ENCODE peak calls at places on chromosome 19, in five cellular contexts. H, F, J, C and P are unnamed samples. For H3K9me3, the result is how much of the 10 kb centered on the place peaks cover.

GRCh38 chr19:48290341-48290922 is 20.6 kb downstream of the ZNF114 start:
- DNase-seq in C (peak), J (peak), H (peak), F (peak), P (peak)

GRCh38 chr19:6611441-6611852 is 20.5 kb upstream of the CD70 start:
- DNase-seq in C (no peak), H (no peak), J (no peak), F (no peak), P (no peak)

GRCh38 chr19:53659292-53659691 is 27.5 kb downstream of the DPRX start:
- DNase-seq in H (no peak), J (peak), C (peak), F (peak), P (no peak)

GRCh38 chr19:17775991-17776803 is 18.7 kb upstream of the B3GNT3 start:
- DNase-seq in C (no peak), F (no peak), J (no peak), H (peak), P (no peak)

GRCh38 chr19:50964266-50964665 is 5.1 kb downstream of the KLK6 start:
- DNase-seq in J (no peak), F (no peak), H (no peak), C (no peak), P (no peak)

GRCh38 chr19:19662344-19662743 is 1.1 kb downstream of the ATP13A1 start:
- DNase-seq in H (no peak), C (no peak), J (no peak), F (no peak), P (no peak)

GRCh38 chr19:55173717-55174409 is 6.2 kb downstream of the SYT5 start:
- DNase-seq in F (peak), J (no peak), H (peak), C (no peak), P (peak)

GRCh38 chr19:51125421-51126075 is 842 bp downstream of the SIGLEC9 start:
- DNase-seq in C (no peak), J (no peak), F (no peak), H (no peak), P (no peak)

GRCh38 chr19:11693505-11694499 is 44.9 kb downstream of the ZNF823 start:
- DNase-seq in H (peak), F (peak), C (peak), J (peak), P (no peak)

GRCh38 chr19:17075860-17076538 is 422 bp downstream of the MYO9B start:
- DNase-seq in F (no peak), C (no peak), J (no peak), H (peak), P (no peak)

GRCh38 chr19:37309834-37310575 is 60.9 kb upstream of the ZNF527 start:
- DNase-seq in H (no peak), C (no peak), F (no peak), J (no peak), P (no peak)

GRCh38 chr19:40521276-40521675 is 54.5 kb downstream of the SPTBN4 start:
- DNase-seq in H (peak), C (no peak), F (no peak), J (no peak), P (no peak)

GRCh38 chr19:45591004-45591637 is 6.5 kb upstream of the OPA3 start:
- DNase-seq in C (no peak), F (peak), H (peak), J (peak), P (no peak)

GRCh38 chr19:39833160-39833463 is 850 bp downstream of the DYRK1B start:
- DNase-seq in H (no peak), F (no peak), C (no peak), J (no peak), P (no peak)

GRCh38 chr19:48668332-48668731 is 4.5 kb downstream of the NTN5 start:
- DNase-seq in H (no peak), C (no peak), J (no peak), F (no peak), P (no peak)

GRCh38 chr19:22634450-22634827 is 315 bp downstream of the ZNF492 start:
- DNase-seq in J (no peak), F (no peak), C (no peak), H (no peak), P (no peak)

GRCh38 chr19:11381535-11382369 is 2.4 kb downstream of the EPOR start:
- DNase-seq in C (no peak), F (peak), H (peak), J (peak), P (peak)

GRCh38 chr19:27780367-27781065 is 1432.4 kb downstream of the UQCRFS1 start:
- DNase-seq in J (no peak), H (no peak), F (no peak), C (no peak), P (no peak)

GRCh38 chr19:32022044-32022945 is 323.1 kb upstream of the ZNF507 start:
- DNase-seq in H (no peak), F (no peak), J (no peak), C (no peak), P (no peak)

GRCh38 chr19:51712461-51713081 is 11.2 kb downstream of the HAS1 start:
- DNase-seq in H (peak), C (peak), J (peak), F (peak), P (no peak)

GRCh38 chr19:48568345-48568886 is 16.4 kb downstream of the SULT2B1 start:
- DNase-seq in C (no peak), F (peak), J (peak), H (peak), P (no peak)

GRCh38 chr19:32870154-32870573 is 597 bp upstream of the SLC7A9 start:
- DNase-seq in C (no peak), H (no peak), F (peak), J (peak), P (no peak)

GRCh38 chr19:51025809-51026553 is 435 bp downstream of the KLK11 start:
- DNase-seq in J (no peak), H (no peak), C (no peak), F (no peak), P (no peak)

GRCh38 chr19:10079031-10079453 is 7.1 kb upstream of the SHFL start:
- DNase-seq in F (no peak), J (no peak), H (no peak), C (no peak), P (no peak)

GRCh38 chr19:4730740-4731171 is 7.1 kb upstream of the DPP9 start:
- DNase-seq in H (no peak), F (peak), J (no peak), C (no peak), P (no peak)

GRCh38 chr19:41408256-41408655 is 10.6 kb downstream of the BCKDHA start:
- DNase-seq in C (no peak), H (no peak), J (no peak), F (peak), P (no peak)

GRCh38 chr19:6056282-6056741 is 54.0 kb downstream of the RFX2 start:
- DNase-seq in J (peak), C (no peak), H (no peak), F (no peak), P (no peak)

GRCh38 chr19:5586300-5587070 is 18.7 kb upstream of the TINCR start:
- DNase-seq in F (no peak), C (no peak), H (no peak), J (no peak), P (no peak)

GRCh38 chr19:52991021-52991420 is 22.7 kb upstream of the ERVV-1 start:
- DNase-seq in J (peak), F (no peak), C (no peak), H (no peak), P (no peak)

GRCh38 chr19:16018106-16018755 is 58.1 kb upstream of the TPM4 start:
- DNase-seq in F (no peak), C (no peak), J (no peak), H (no peak), P (no peak)

GRCh38 chr19:2887391-2887914 is 13.3 kb upstream of the ZNF57 start:
- DNase-seq in J (peak), H (peak), C (no peak), F (peak), P (no peak)

GRCh38 chr19:35225951-35226350 is 2.6 kb downstream of the FAM187B start:
- DNase-seq in F (no peak), C (no peak), J (no peak), H (no peak), P (no peak)
- H3K4ac ChIP-seq in F (no peak), C (no peak), J (no peak), H (no peak), P (no peak)

DNA sequence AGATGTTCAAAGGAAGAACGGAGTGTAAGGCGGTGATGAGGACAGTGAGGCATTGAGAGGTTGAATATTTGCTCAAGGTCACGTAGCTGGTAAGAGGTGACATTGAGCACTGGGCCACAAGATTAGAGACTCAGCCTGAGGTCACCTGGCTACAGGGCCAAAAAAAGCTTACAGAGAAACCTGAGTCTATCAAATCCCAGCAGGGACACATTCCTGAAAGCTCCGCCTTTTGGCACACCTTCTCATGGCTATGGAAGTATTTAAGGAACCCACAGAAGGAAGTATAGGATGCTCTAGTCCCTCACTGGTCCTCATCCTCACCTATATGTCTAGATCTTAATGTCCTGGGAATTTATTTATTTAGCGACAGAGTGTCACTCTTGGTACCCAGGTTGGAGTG is 17.4 kb downstream of the ZNF586 start:
- DNase-seq in H (no peak), F (no peak), C (no peak), J (no peak), P (no peak)
- H3K9me3 ChIP-seq in H (under half), F (under half), C (under half), J (under half), P (under half)

DNA sequence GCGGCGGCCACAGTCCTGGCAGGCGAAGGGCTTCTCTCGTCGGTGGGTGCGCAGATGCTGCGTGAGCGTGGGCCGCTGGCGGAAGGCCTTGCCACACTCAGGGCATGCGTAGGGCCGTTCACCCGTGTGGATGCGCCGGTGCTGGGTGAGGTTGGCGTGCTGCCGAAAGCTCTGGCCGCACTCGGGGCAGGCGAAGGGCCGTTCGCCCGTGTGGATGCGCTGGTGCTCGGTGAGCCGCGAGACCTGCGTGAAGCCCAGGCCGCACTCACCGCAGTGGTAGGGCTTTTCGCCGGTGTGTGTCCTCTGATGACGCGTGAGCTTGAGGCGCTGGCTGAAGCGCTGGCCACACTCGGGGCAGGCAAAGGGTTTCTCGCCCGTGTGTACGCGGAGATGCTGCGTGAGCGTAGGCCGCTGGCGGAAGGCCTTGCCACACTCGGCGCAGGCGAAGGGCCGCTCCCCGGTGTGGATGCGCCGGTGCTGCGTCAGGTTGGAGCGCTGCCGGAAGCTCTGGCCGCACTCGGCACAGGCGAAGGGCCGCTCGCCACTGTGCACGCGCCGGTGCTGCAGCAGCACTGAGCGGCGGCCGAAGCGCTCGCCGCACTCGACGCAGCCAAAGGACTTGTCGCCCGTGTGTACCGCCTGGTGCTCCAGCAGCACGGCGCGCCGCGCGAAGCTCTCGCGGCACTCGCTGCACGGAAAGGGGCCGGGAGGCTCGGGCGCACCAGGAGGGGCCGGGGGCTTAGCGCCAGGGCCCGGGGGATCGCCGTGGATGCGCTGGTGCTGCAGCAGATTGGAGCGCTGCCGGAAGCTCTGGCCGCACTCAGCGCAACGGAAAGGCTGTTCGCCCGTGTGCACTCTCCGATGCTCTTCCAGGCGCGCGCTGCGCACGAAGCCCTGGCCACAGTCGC is 4.0 kb upstream of the UBE2M start:
- DNase-seq in J (no peak), C (no peak), H (peak), F (peak), P (no peak)
- H2AFZ ChIP-seq in J (no peak), C (no peak), H (peak), F (no peak), P (no peak)

GRCh38 chr19:952680-953500 is 27.1 kb downstream of the ARID3A start:
- DNase-seq in J (peak), F (no peak), C (no peak), H (no peak), P (no peak)
- H3K4ac ChIP-seq in J (peak), F (no peak), C (peak), H (peak), P (no peak)

GRCh38 chr19:14411161-14411560 is 8.0 kb downstream of the DDX39A start:
- DNase-seq in H (no peak), J (no peak), F (no peak), C (no peak), P (no peak)

GRCh38 chr19:14413765-14414171 is 5.4 kb downstream of the DDX39A start:
- DNase-seq in F (no peak), C (no peak), J (no peak), H (peak), P (no peak)

GRCh38 chr19:14413355-14413754 is 5.8 kb downstream of the DDX39A start:
- DNase-seq in C (no peak), H (no peak), F (no peak), J (no peak), P (no peak)

GRCh38 chr19:14410775-14411134 is 8.4 kb downstream of the DDX39A start:
- DNase-seq in C (no peak), J (no peak), H (no peak), F (no peak), P (no peak)

DNA sequence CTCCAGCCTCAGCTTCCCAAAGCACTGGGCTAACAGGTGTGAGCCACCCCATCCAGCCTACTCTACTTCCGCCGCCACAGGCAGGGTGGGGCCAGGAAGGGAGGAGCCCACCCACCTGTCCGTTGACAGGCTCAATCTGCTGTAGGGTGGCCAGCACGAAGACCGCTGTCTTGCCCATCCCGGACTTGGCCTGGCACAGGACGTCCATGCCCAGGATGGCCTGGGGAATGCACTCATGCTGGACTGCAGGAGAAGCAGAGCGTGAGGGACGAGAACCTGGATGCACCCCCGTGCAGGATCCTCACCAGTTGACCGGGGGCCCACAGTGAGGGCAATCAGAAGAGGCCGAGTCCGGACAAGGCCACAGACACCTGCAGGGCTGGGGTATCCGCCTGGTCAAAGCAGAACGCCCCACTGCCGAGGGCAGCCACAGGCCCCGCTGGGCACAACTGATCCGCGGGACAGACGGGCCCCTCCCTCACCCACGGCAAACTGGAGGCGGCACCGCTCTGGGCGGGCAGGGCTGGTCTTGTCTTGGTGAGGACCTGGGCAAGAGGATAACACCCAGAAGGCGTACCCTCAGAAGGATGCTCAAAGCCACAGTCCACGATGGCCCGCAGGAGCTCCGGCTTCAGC is 6.6 kb downstream of the DDX39A start:
- DNase-seq in J (no peak), F (no peak), H (no peak), C (no peak), P (no peak)
- H3K9me3 ChIP-seq in J (under half), F (under half), H (under half), C (under half), P (under half)

GRCh38 chr19:30406220-30406944 is 34.2 kb downstream of the ZNF536 start:
- DNase-seq in C (no peak), H (no peak), J (no peak), F (no peak), P (no peak)
- H2AFZ ChIP-seq in C (no peak), H (no peak), J (no peak), F (no peak), P (no peak)